ENCODE peak calls at places on chromosomes 11 and 22, in nine cellular contexts. One of them, this sample, is unnamed.

GRCh38 chr11:95337972-95338429 is 107.0 kb upstream of the SESN3 start:
- DNase-seq in neural progenitor cell: peak
- DNase-seq in GM23338: peak
- DNase-seq in neural crest cell: no peak
- DNase-seq in dorsolateral prefrontal cortex: no peak
- DNase-seq in AG04450: no peak
- DNase-seq in progenitor cell of endocrine pancreas: no peak
- DNase-seq in type B pancreatic cell: no peak
- DNase-seq in nephron progenitor cell: no peak
- DNase-seq in this sample: no peak

GRCh38 chr22:32880906-32881596 is 79.5 kb downstream of the TIMP3 start:
- DNase-seq in dorsolateral prefrontal cortex: peak
- DNase-seq in neural progenitor cell: no peak
- DNase-seq in AG04450: peak
- DNase-seq in GM23338: no peak
- DNase-seq in nephron progenitor cell: peak
- DNase-seq in neural crest cell: peak
- DNase-seq in progenitor cell of endocrine pancreas: no peak
- DNase-seq in type B pancreatic cell: peak
- DNase-seq in this sample: no peak

GRCh38 chr11:15850992-15851615 is 505.2 kb downstream of the SOX6 start:
- DNase-seq in AG04450: no peak
- DNase-seq in progenitor cell of endocrine pancreas: no peak
- DNase-seq in neural progenitor cell: no peak
- DNase-seq in type B pancreatic cell: no peak
- DNase-seq in neural crest cell: no peak
- DNase-seq in GM23338: no peak
- DNase-seq in dorsolateral prefrontal cortex: peak
- DNase-seq in nephron progenitor cell: no peak
- DNase-seq in this sample: no peak

GRCh38 chr11:101436511-101437142 is 147.2 kb downstream of the TRPC6 start:
- DNase-seq in AG04450: no peak
- DNase-seq in GM23338: peak
- DNase-seq in progenitor cell of endocrine pancreas: peak
- DNase-seq in neural crest cell: peak
- DNase-seq in dorsolateral prefrontal cortex: no peak
- DNase-seq in nephron progenitor cell: peak
- DNase-seq in type B pancreatic cell: no peak
- DNase-seq in neural progenitor cell: peak
- DNase-seq in this sample: no peak

GRCh38 chr11:102546923-102547471 is 16.4 kb upstream of the MMP7 start:
- DNase-seq in neural crest cell: no peak
- DNase-seq in neural progenitor cell: no peak
- DNase-seq in GM23338: no peak
- DNase-seq in type B pancreatic cell: no peak
- DNase-seq in dorsolateral prefrontal cortex: no peak
- DNase-seq in nephron progenitor cell: no peak
- DNase-seq in AG04450: no peak
- DNase-seq in progenitor cell of endocrine pancreas: no peak
- DNase-seq in this sample: no peak

GRCh38 chr11:117076941-117077659 is 21.1 kb downstream of the SIK3 start:
- DNase-seq in neural crest cell: no peak
- DNase-seq in AG04450: no peak
- DNase-seq in progenitor cell of endocrine pancreas: no peak
- DNase-seq in GM23338: peak
- DNase-seq in dorsolateral prefrontal cortex: no peak
- DNase-seq in neural progenitor cell: no peak
- DNase-seq in type B pancreatic cell: no peak
- DNase-seq in nephron progenitor cell: no peak
- DNase-seq in this sample: no peak

GRCh38 chr22:50731811-50732624 is 6.0 kb upstream of the ACR start:
- DNase-seq in dorsolateral prefrontal cortex: peak
- DNase-seq in progenitor cell of endocrine pancreas: no peak
- DNase-seq in neural crest cell: no peak
- DNase-seq in AG04450: peak
- DNase-seq in neural progenitor cell: peak
- DNase-seq in type B pancreatic cell: peak
- DNase-seq in GM23338: peak
- DNase-seq in nephron progenitor cell: peak
- DNase-seq in this sample: no peak

GRCh38 chr11:85752201-85752889 is 58.6 kb downstream of the SYTL2 start:
- DNase-seq in nephron progenitor cell: no peak
- DNase-seq in neural progenitor cell: no peak
- DNase-seq in AG04450: no peak
- DNase-seq in neural crest cell: no peak
- DNase-seq in dorsolateral prefrontal cortex: no peak
- DNase-seq in progenitor cell of endocrine pancreas: no peak
- DNase-seq in type B pancreatic cell: no peak
- DNase-seq in GM23338: no peak
- DNase-seq in this sample: no peak

GRCh38 chr22:44357296-44357961 is 44.7 kb upstream of the SHISAL1 start:
- DNase-seq in progenitor cell of endocrine pancreas: no peak
- DNase-seq in type B pancreatic cell: no peak
- DNase-seq in neural crest cell: no peak
- DNase-seq in neural progenitor cell: peak
- DNase-seq in AG04450: no peak
- DNase-seq in nephron progenitor cell: no peak
- DNase-seq in dorsolateral prefrontal cortex: no peak
- DNase-seq in GM23338: peak
- DNase-seq in this sample: no peak

GRCh38 chr11:99548264-99548663 is 527.5 kb downstream of the CNTN5 start:
- DNase-seq in type B pancreatic cell: no peak
- DNase-seq in AG04450: no peak
- DNase-seq in neural progenitor cell: no peak
- DNase-seq in dorsolateral prefrontal cortex: no peak
- DNase-seq in nephron progenitor cell: no peak
- DNase-seq in GM23338: no peak
- DNase-seq in progenitor cell of endocrine pancreas: no peak
- DNase-seq in neural crest cell: no peak
- DNase-seq in this sample: no peak

GRCh38 chr11:75582935-75583709 is 21.1 kb downstream of the SERPINH1 start:
- DNase-seq in neural progenitor cell: peak
- DNase-seq in dorsolateral prefrontal cortex: peak
- DNase-seq in type B pancreatic cell: peak
- DNase-seq in nephron progenitor cell: peak
- DNase-seq in AG04450: no peak
- DNase-seq in progenitor cell of endocrine pancreas: peak
- DNase-seq in GM23338: peak
- DNase-seq in neural crest cell: peak
- DNase-seq in this sample: peak
- TF ChIP-seq CTCF in neural progenitor cell: peak
- TF ChIP-seq CTCF in dorsolateral prefrontal cortex: peak
- TF ChIP-seq CTCF in type B pancreatic cell: peak
- TF ChIP-seq CTCF in nephron progenitor cell: peak
- TF ChIP-seq CTCF in AG04450: peak
- TF ChIP-seq CTCF in progenitor cell of endocrine pancreas: peak
- TF ChIP-seq CTCF in GM23338: peak
- TF ChIP-seq CTCF in neural crest cell: peak
- TF ChIP-seq CTCF in this sample: peak

GRCh38 chr11:104731890-104732289 is 166.4 kb downstream of the CASP12 start:
- DNase-seq in progenitor cell of endocrine pancreas: no peak
- DNase-seq in AG04450: no peak
- DNase-seq in GM23338: no peak
- DNase-seq in nephron progenitor cell: no peak
- DNase-seq in neural crest cell: no peak
- DNase-seq in dorsolateral prefrontal cortex: no peak
- DNase-seq in type B pancreatic cell: no peak
- DNase-seq in neural progenitor cell: no peak
- DNase-seq in this sample: no peak
- TF ChIP-seq CTCF in progenitor cell of endocrine pancreas: no peak
- TF ChIP-seq CTCF in AG04450: no peak
- TF ChIP-seq CTCF in GM23338: no peak
- TF ChIP-seq CTCF in nephron progenitor cell: no peak
- TF ChIP-seq CTCF in neural crest cell: no peak
- TF ChIP-seq CTCF in dorsolateral prefrontal cortex: no peak
- TF ChIP-seq CTCF in type B pancreatic cell: no peak
- TF ChIP-seq CTCF in neural progenitor cell: no peak
- TF ChIP-seq CTCF in this sample: no peak

GRCh38 chr11:133830931-133831907 is 14.1 kb downstream of the SPATA19 start:
- DNase-seq in AG04450: no peak
- DNase-seq in dorsolateral prefrontal cortex: no peak
- DNase-seq in nephron progenitor cell: no peak
- DNase-seq in progenitor cell of endocrine pancreas: no peak
- DNase-seq in neural progenitor cell: peak
- DNase-seq in type B pancreatic cell: no peak
- DNase-seq in neural crest cell: no peak
- DNase-seq in GM23338: peak
- DNase-seq in this sample: peak
- TF ChIP-seq CTCF in AG04450: no peak
- TF ChIP-seq CTCF in dorsolateral prefrontal cortex: peak
- TF ChIP-seq CTCF in nephron progenitor cell: peak
- TF ChIP-seq CTCF in progenitor cell of endocrine pancreas: peak
- TF ChIP-seq CTCF in neural progenitor cell: peak
- TF ChIP-seq CTCF in type B pancreatic cell: peak
- TF ChIP-seq CTCF in neural crest cell: peak
- TF ChIP-seq CTCF in GM23338: peak
- TF ChIP-seq CTCF in this sample: no peak

GRCh38 chr11:36711104-36711825 is 113.2 kb upstream of the RAG2 start:
- DNase-seq in neural crest cell: no peak
- DNase-seq in neural progenitor cell: no peak
- DNase-seq in AG04450: no peak
- DNase-seq in dorsolateral prefrontal cortex: no peak
- DNase-seq in type B pancreatic cell: no peak
- DNase-seq in nephron progenitor cell: no peak
- DNase-seq in progenitor cell of endocrine pancreas: no peak
- DNase-seq in GM23338: peak
- DNase-seq in this sample: no peak
- TF ChIP-seq CTCF in neural crest cell: no peak
- TF ChIP-seq CTCF in neural progenitor cell: peak
- TF ChIP-seq CTCF in AG04450: no peak
- TF ChIP-seq CTCF in dorsolateral prefrontal cortex: no peak
- TF ChIP-seq CTCF in type B pancreatic cell: no peak
- TF ChIP-seq CTCF in nephron progenitor cell: no peak
- TF ChIP-seq CTCF in progenitor cell of endocrine pancreas: no peak
- TF ChIP-seq CTCF in GM23338: peak
- TF ChIP-seq CTCF in this sample: peak

GRCh38 chr11:8692417-8692816 is 9.8 kb downstream of the RPL27A start:
- DNase-seq in neural crest cell: no peak
- DNase-seq in GM23338: no peak
- DNase-seq in progenitor cell of endocrine pancreas: no peak
- DNase-seq in neural progenitor cell: no peak
- DNase-seq in type B pancreatic cell: no peak
- DNase-seq in AG04450: no peak
- DNase-seq in nephron progenitor cell: no peak
- DNase-seq in dorsolateral prefrontal cortex: no peak
- DNase-seq in this sample: no peak
- TF ChIP-seq CTCF in neural crest cell: no peak
- TF ChIP-seq CTCF in GM23338: no peak
- TF ChIP-seq CTCF in progenitor cell of endocrine pancreas: no peak
- TF ChIP-seq CTCF in neural progenitor cell: no peak
- TF ChIP-seq CTCF in type B pancreatic cell: no peak
- TF ChIP-seq CTCF in AG04450: no peak
- TF ChIP-seq CTCF in nephron progenitor cell: no peak
- TF ChIP-seq CTCF in dorsolateral prefrontal cortex: no peak
- TF ChIP-seq CTCF in this sample: no peak

This sample was measured in osteocyte.